ENCODE peak calls at places on chromosomes 7 and 10, in ten cellular contexts. D, B, M, X, K, A, H, S, E and L are unnamed samples.

GRCh38 chr7:27134392-27134791 is 3.8 kb upstream of the HOXA4 start:
- DNase-seq in K (peak; percentile 75), D (peak; percentile 98), B (no peak), E (peak; percentile 89), X (peak; percentile 65), M (peak; percentile 53), H (no peak), A (no peak), S (peak; percentile 98), L (peak; percentile 91)

GRCh38 chr7:7779888-7780287 is 61.5 kb upstream of the RPA3 start:
- DNase-seq in B (no peak), K (no peak), M (no peak), A (no peak), D (no peak), H (no peak), E (no peak), X (no peak), S (no peak), L (no peak)

GRCh38 chr7:157044151-157044687 is 33.8 kb upstream of the MNX1 start:
- DNase-seq in X (no peak), E (no peak), A (no peak), B (peak; percentile 50), D (peak; percentile 6), M (no peak), S (no peak), K (no peak), H (no peak), L (no peak)

GRCh38 chr7:151102991-151103390 is 16.7 kb downstream of the AGAP3 start:
- DNase-seq in H (no peak), E (no peak), X (no peak), B (no peak), M (no peak), S (no peak), K (no peak), D (no peak), A (no peak), L (no peak)

GRCh38 chr7:94247970-94248369 is 146.7 kb upstream of the COL1A2 start:
- DNase-seq in A (no peak), B (no peak), X (no peak), M (no peak), K (no peak), S (no peak), E (no peak), H (no peak), D (no peak), L (no peak)

GRCh38 chr7:31747553-31747952 is 60.5 kb downstream of the PPP1R17 start:
- DNase-seq in S (peak; percentile 90), M (peak; percentile 19), A (no peak), K (peak; percentile 9), X (no peak), D (no peak), E (peak; percentile 16), H (no peak), B (no peak), L (no peak)

GRCh38 chr10:110992011-110992800 is 72.8 kb downstream of the SHOC2 start:
- DNase-seq in H (no peak), E (no peak), S (peak; percentile 60), K (no peak), A (no peak), M (no peak), B (no peak), X (no peak), D (no peak), L (no peak)

GRCh38 chr7:127857464-127857841 is 173.8 kb downstream of the LRRC4 start:
- DNase-seq in D (no peak), H (no peak), S (no peak), K (no peak), B (no peak), A (no peak), M (no peak), X (no peak), E (no peak), L (no peak)

GRCh38 chr7:157089100-157089510 is 49.6 kb upstream of the UBE3C start:
- DNase-seq in K (no peak), B (no peak), X (no peak), D (no peak), A (no peak), M (no peak), S (no peak), H (no peak), E (no peak), L (no peak)

GRCh38 chr10:17851611-17852010 is 42.5 kb downstream of the MRC1 start:
- DNase-seq in D (no peak), K (no peak), A (peak; percentile 58), X (peak; percentile 72), E (no peak), B (no peak), H (peak; percentile 38), M (peak; percentile 50), S (no peak), L (no peak)

GRCh38 chr10:114768394-114768786 is 53.2 kb upstream of the FHIP2A start:
- DNase-seq in A (no peak), H (no peak), S (no peak), E (no peak), X (no peak), B (no peak), M (peak; percentile 28), D (no peak), K (no peak), L (no peak)

GRCh38 chr10:114766470-114766869 is 55.1 kb upstream of the FHIP2A start:
- DNase-seq in B (no peak), M (peak; percentile 54), H (no peak), S (no peak), E (no peak), K (no peak), D (peak; percentile 30), X (no peak), A (no peak), L (peak; percentile 35)

GRCh38 chr10:114770009-114770408 is 51.6 kb upstream of the FHIP2A start:
- DNase-seq in X (no peak), A (no peak), D (no peak), K (no peak), S (no peak), H (no peak), M (no peak), E (no peak), B (no peak), L (no peak)

GRCh38 chr10:114767101-114767588 is 54.4 kb upstream of the FHIP2A start:
- DNase-seq in H (no peak), M (no peak), B (peak; percentile 45), X (no peak), E (peak; percentile 55), K (no peak), S (peak; percentile 49), D (peak; percentile 62), A (no peak), L (peak; percentile 33)

DNA sequence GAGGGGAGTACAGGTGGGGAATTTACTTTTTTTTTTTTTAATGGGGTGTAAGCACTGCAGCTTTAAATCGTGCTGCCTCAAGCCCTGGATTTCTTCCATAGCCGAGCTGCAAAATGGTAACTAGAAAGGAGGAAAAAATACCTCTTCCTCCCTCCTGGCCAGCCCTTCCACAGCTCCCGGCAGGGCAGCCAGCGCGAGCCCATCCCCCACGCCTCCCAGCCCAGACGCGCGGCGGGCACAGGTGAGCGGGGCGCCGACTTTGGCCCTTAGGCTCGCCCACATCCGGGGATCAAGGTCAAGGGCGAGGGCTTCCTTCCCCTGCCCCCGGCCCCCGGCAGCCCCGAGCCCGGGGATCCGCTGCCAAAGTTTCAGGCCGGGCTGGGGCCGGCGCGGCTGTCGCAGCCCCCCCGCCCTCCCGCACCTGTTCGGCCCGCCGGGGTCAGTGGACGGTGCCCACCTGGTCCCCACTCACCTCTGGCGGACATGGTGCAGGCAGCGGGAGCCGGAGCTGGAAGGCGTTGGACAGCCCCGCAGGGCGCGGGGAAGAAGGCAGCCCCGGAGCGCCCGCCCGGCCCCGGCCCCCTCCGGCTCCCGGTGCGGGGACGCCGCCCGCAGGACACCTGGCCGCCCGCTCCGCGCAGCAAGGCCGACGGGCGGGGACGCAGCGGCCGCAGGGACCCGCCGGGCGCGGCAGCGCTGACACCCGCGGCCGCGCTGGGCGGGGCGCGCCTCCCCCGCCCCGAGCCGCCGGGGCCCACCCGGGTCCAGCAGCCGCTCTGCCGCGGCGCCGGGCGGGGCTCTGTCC is 53.8 kb upstream of the FHIP2A start:
- DNase-seq in X (no peak), D (no peak), E (peak; percentile 12), K (no peak), H (no peak), S (peak; percentile 19), B (no peak), M (peak; percentile 73), A (peak; percentile 43), L (no peak)
- TF ChIP-seq CTCF in X (no peak), D (no peak), E (no peak), K (no peak), H (no peak), S (no peak), B (no peak), M (no peak), A (no peak), L (no peak)

GRCh38 chr10:56240471-56240870 is 120.6 kb downstream of the ZWINT start:
- DNase-seq in S (no peak), H (no peak), D (no peak), E (no peak), B (no peak), X (no peak), A (no peak), K (no peak), M (no peak), L (no peak)
- H3K4me3 ChIP-seq in S (no peak overlapping the region), H (no peak overlapping the region), D (no peak overlapping the region), E (no peak overlapping the region), B (no peak overlapping the region), X (no peak overlapping the region), A (no peak overlapping the region), K (no peak overlapping the region), M (no peak overlapping the region), L (no peak overlapping the region)

GRCh38 chr10:71911296-71911954 is 52.8 kb upstream of the CHST3 start:
- DNase-seq in K (no peak), D (peak; percentile 39), M (no peak), S (no peak), E (peak; percentile 50), H (peak; percentile 50), X (no peak), B (no peak), A (no peak), L (peak; percentile 61)

GRCh38 chr10:71908998-71909397 is 55.2 kb upstream of the CHST3 start:
- DNase-seq in M (no peak), H (no peak), D (no peak), K (no peak), E (no peak), B (no peak), A (no peak), X (no peak), S (no peak), L (no peak)

GRCh38 chr10:71916827-71917226 is 47.4 kb upstream of the CHST3 start:
- DNase-seq in E (no peak), M (no peak), B (no peak), H (no peak), A (no peak), S (no peak), D (peak; percentile 13), X (no peak), K (no peak), L (no peak)

GRCh38 chr10:71909399-71910083 is 54.7 kb upstream of the CHST3 start:
- DNase-seq in E (no peak), S (no peak), D (no peak), B (no peak), A (no peak), M (no peak), X (no peak), H (no peak), K (no peak), L (no peak)

GRCh38 chr10:71912431-71912830 is 51.8 kb upstream of the CHST3 start:
- DNase-seq in X (no peak), H (no peak), M (no peak), E (peak; percentile 8), S (no peak), B (no peak), D (no peak), K (no peak), A (no peak), L (no peak)
- TF ChIP-seq CTCF in X (no peak), H (no peak), M (no peak), E (peak; percentile 25), S (peak; percentile 30), B (peak; percentile 48), D (no peak), K (peak; percentile 20), A (no peak), L (no peak)

GRCh38 chr10:125155669-125156068 is 4.7 kb downstream of the CTBP2 start:
- DNase-seq in K (no peak), H (no peak), A (no peak), E (no peak), B (no peak), S (no peak), X (no peak), D (no peak), M (no peak), L (no peak)
- H3K4me3 ChIP-seq in K (no peak overlapping the region), H (no peak overlapping the region), A (peak overlapping the region; percentile 93), E (no peak overlapping the region), B (no peak overlapping the region), S (peak overlapping the region; percentile 38), X (no peak overlapping the region), D (no peak overlapping the region), M (no peak overlapping the region), L (no peak overlapping the region)